ENCODE peak calls at places on chromosomes 1 and 21, in nine cellular contexts. One of them, this sample, is unnamed.

GRCh38 chr1:8486047-8486446 is 168.1 kb downstream of the SLC45A1 start:
- DNase-seq in foreskin fibroblast: no peak
- DNase-seq in activated CD8-positive, alpha-beta T cell treated with anti-CD3 and anti-CD28 coated beads for 36 hours: no peak
- DNase-seq in uterus: no peak
- DNase-seq in heart left ventricle: no peak
- DNase-seq in AG04450: no peak
- DNase-seq in omental fat pad: no peak
- DNase-seq in CD4-positive, alpha-beta T cell: no peak
- DNase-seq in CD8-positive, alpha-beta T cell: no peak
- DNase-seq in this sample: no peak

GRCh38 chr1:41749992-41750745 is 168.6 kb downstream of the HIVEP3 start:
- DNase-seq in omental fat pad: no peak
- DNase-seq in CD4-positive, alpha-beta T cell: no peak
- DNase-seq in activated CD8-positive, alpha-beta T cell treated with anti-CD3 and anti-CD28 coated beads for 36 hours: no peak
- DNase-seq in uterus: no peak
- DNase-seq in CD8-positive, alpha-beta T cell: no peak
- DNase-seq in AG04450: no peak
- DNase-seq in heart left ventricle: no peak
- DNase-seq in foreskin fibroblast: no peak
- DNase-seq in this sample: no peak

GRCh38 chr1:161720341-161720887 is 930 bp upstream of the FCRLB start:
- DNase-seq in uterus: no peak
- DNase-seq in AG04450: no peak
- DNase-seq in CD4-positive, alpha-beta T cell: no peak
- DNase-seq in heart left ventricle: no peak
- DNase-seq in omental fat pad: no peak
- DNase-seq in activated CD8-positive, alpha-beta T cell treated with anti-CD3 and anti-CD28 coated beads for 36 hours: no peak
- DNase-seq in foreskin fibroblast: no peak
- DNase-seq in CD8-positive, alpha-beta T cell: no peak
- DNase-seq in this sample: no peak

GRCh38 chr1:36731226-36732037 is 248.7 kb upstream of the CSF3R start:
- DNase-seq in foreskin fibroblast: no peak
- DNase-seq in CD8-positive, alpha-beta T cell: no peak
- DNase-seq in CD4-positive, alpha-beta T cell: peak
- DNase-seq in heart left ventricle: no peak
- DNase-seq in uterus: no peak
- DNase-seq in omental fat pad: no peak
- DNase-seq in activated CD8-positive, alpha-beta T cell treated with anti-CD3 and anti-CD28 coated beads for 36 hours: peak
- DNase-seq in AG04450: no peak
- DNase-seq in this sample: no peak

GRCh38 chr1:14113841-14114567 is 414.0 kb downstream of the PRDM2 start:
- DNase-seq in activated CD8-positive, alpha-beta T cell treated with anti-CD3 and anti-CD28 coated beads for 36 hours: peak
- DNase-seq in uterus: no peak
- DNase-seq in CD4-positive, alpha-beta T cell: no peak
- DNase-seq in foreskin fibroblast: peak
- DNase-seq in heart left ventricle: peak
- DNase-seq in omental fat pad: no peak
- DNase-seq in CD8-positive, alpha-beta T cell: no peak
- DNase-seq in AG04450: no peak
- DNase-seq in this sample: no peak

GRCh38 chr1:166843769-166844596 is 4.7 kb downstream of the POGK start:
- DNase-seq in CD4-positive, alpha-beta T cell: no peak
- DNase-seq in heart left ventricle: no peak
- DNase-seq in uterus: no peak
- DNase-seq in AG04450: no peak
- DNase-seq in omental fat pad: no peak
- DNase-seq in foreskin fibroblast: no peak
- DNase-seq in activated CD8-positive, alpha-beta T cell treated with anti-CD3 and anti-CD28 coated beads for 36 hours: no peak
- DNase-seq in CD8-positive, alpha-beta T cell: no peak
- DNase-seq in this sample: no peak

GRCh38 chr1:233909195-233909594 is 4.7 kb downstream of the SLC35F3 start:
- DNase-seq in omental fat pad: no peak
- DNase-seq in CD4-positive, alpha-beta T cell: no peak
- DNase-seq in AG04450: no peak
- DNase-seq in heart left ventricle: no peak
- DNase-seq in uterus: no peak
- DNase-seq in activated CD8-positive, alpha-beta T cell treated with anti-CD3 and anti-CD28 coated beads for 36 hours: no peak
- DNase-seq in CD8-positive, alpha-beta T cell: no peak
- DNase-seq in foreskin fibroblast: no peak
- DNase-seq in this sample: no peak

GRCh38 chr21:38342734-38343133 is 85.9 kb downstream of the KCNJ15 start:
- DNase-seq in CD4-positive, alpha-beta T cell: no peak
- DNase-seq in activated CD8-positive, alpha-beta T cell treated with anti-CD3 and anti-CD28 coated beads for 36 hours: no peak
- DNase-seq in uterus: no peak
- DNase-seq in CD8-positive, alpha-beta T cell: no peak
- DNase-seq in AG04450: no peak
- DNase-seq in omental fat pad: no peak
- DNase-seq in foreskin fibroblast: peak
- DNase-seq in heart left ventricle: no peak
- DNase-seq in this sample: no peak

GRCh38 chr1:62362061-62362951 is 43.1 kb upstream of the KANK4 start:
- DNase-seq in omental fat pad: no peak
- DNase-seq in activated CD8-positive, alpha-beta T cell treated with anti-CD3 and anti-CD28 coated beads for 36 hours: no peak
- DNase-seq in CD8-positive, alpha-beta T cell: no peak
- DNase-seq in uterus: no peak
- DNase-seq in AG04450: no peak
- DNase-seq in foreskin fibroblast: no peak
- DNase-seq in heart left ventricle: no peak
- DNase-seq in CD4-positive, alpha-beta T cell: no peak
- DNase-seq in this sample: no peak

GRCh38 chr21:43854773-43855633 is 10.0 kb upstream of the AGPAT3 start:
- DNase-seq in heart left ventricle: peak
- DNase-seq in omental fat pad: no peak
- DNase-seq in activated CD8-positive, alpha-beta T cell treated with anti-CD3 and anti-CD28 coated beads for 36 hours: peak
- DNase-seq in AG04450: no peak
- DNase-seq in CD8-positive, alpha-beta T cell: no peak
- DNase-seq in uterus: no peak
- DNase-seq in CD4-positive, alpha-beta T cell: no peak
- DNase-seq in foreskin fibroblast: no peak
- DNase-seq in this sample: no peak

GRCh38 chr1:65062339-65062738 is 85.7 kb upstream of the AK4 start:
- DNase-seq in activated CD8-positive, alpha-beta T cell treated with anti-CD3 and anti-CD28 coated beads for 36 hours: no peak
- DNase-seq in foreskin fibroblast: no peak
- DNase-seq in AG04450: no peak
- DNase-seq in heart left ventricle: no peak
- DNase-seq in CD4-positive, alpha-beta T cell: no peak
- DNase-seq in CD8-positive, alpha-beta T cell: no peak
- DNase-seq in omental fat pad: no peak
- DNase-seq in uterus: no peak
- DNase-seq in this sample: no peak

GRCh38 chr1:173149887-173150286 is 57.2 kb downstream of the TNFSF4 start:
- DNase-seq in heart left ventricle: no peak
- DNase-seq in uterus: no peak
- DNase-seq in omental fat pad: peak
- DNase-seq in foreskin fibroblast: peak
- DNase-seq in activated CD8-positive, alpha-beta T cell treated with anti-CD3 and anti-CD28 coated beads for 36 hours: no peak
- DNase-seq in CD4-positive, alpha-beta T cell: no peak
- DNase-seq in CD8-positive, alpha-beta T cell: no peak
- DNase-seq in AG04450: peak
- DNase-seq in this sample: no peak

GRCh38 chr1:78388275-78388674 is 102.5 kb upstream of the PTGFR start:
- DNase-seq in omental fat pad: no peak
- DNase-seq in CD8-positive, alpha-beta T cell: no peak
- DNase-seq in AG04450: no peak
- DNase-seq in foreskin fibroblast: no peak
- DNase-seq in activated CD8-positive, alpha-beta T cell treated with anti-CD3 and anti-CD28 coated beads for 36 hours: no peak
- DNase-seq in uterus: no peak
- DNase-seq in CD4-positive, alpha-beta T cell: no peak
- DNase-seq in heart left ventricle: no peak
- DNase-seq in this sample: no peak

DNA sequence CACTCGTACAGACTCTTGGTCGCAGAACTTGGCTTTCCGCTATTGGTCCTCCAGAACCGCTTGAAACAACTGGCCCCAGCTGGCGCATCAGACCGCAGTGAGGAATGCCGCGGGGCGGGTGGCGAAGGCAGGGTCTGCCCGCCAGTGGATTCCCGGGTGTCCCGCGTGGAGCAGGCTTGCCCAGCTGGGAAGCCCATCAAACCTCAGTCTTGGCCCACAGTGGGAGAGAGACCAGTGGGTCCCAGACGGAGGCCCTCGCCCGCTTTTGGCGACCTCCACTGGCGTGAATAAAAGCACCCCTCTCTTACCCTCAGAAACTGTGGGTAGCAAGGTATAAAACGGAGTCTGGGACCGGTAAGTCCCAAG is 3.9 kb upstream of the LHX8 start:
- DNase-seq in omental fat pad: no peak
- DNase-seq in AG04450: no peak
- DNase-seq in uterus: no peak
- DNase-seq in heart left ventricle: no peak
- DNase-seq in CD4-positive, alpha-beta T cell: no peak
- DNase-seq in activated CD8-positive, alpha-beta T cell treated with anti-CD3 and anti-CD28 coated beads for 36 hours: no peak
- DNase-seq in foreskin fibroblast: no peak
- DNase-seq in CD8-positive, alpha-beta T cell: no peak
- DNase-seq in this sample: no peak
- TF ChIP-seq CTCF in omental fat pad: no peak
- TF ChIP-seq CTCF in AG04450: no peak
- TF ChIP-seq CTCF in uterus: no peak
- TF ChIP-seq CTCF in heart left ventricle: no peak
- TF ChIP-seq CTCF in CD4-positive, alpha-beta T cell: no peak
- TF ChIP-seq CTCF in activated CD8-positive, alpha-beta T cell treated with anti-CD3 and anti-CD28 coated beads for 36 hours: no peak
- TF ChIP-seq CTCF in foreskin fibroblast: no peak
- TF ChIP-seq CTCF in CD8-positive, alpha-beta T cell: no peak
- TF ChIP-seq CTCF in this sample: no peak

GRCh38 chr1:47333578-47333921 is at the start of gene CMPK1:
- DNase-seq in CD4-positive, alpha-beta T cell: peak
- DNase-seq in heart left ventricle: peak
- DNase-seq in uterus: peak
- DNase-seq in CD8-positive, alpha-beta T cell: peak
- DNase-seq in activated CD8-positive, alpha-beta T cell treated with anti-CD3 and anti-CD28 coated beads for 36 hours: peak
- DNase-seq in omental fat pad: peak
- DNase-seq in AG04450: no peak
- DNase-seq in foreskin fibroblast: peak
- DNase-seq in this sample: peak
- TF ChIP-seq CTCF in CD4-positive, alpha-beta T cell: no peak
- TF ChIP-seq CTCF in heart left ventricle: no peak
- TF ChIP-seq CTCF in uterus: peak
- TF ChIP-seq CTCF in CD8-positive, alpha-beta T cell: no peak
- TF ChIP-seq CTCF in activated CD8-positive, alpha-beta T cell treated with anti-CD3 and anti-CD28 coated beads for 36 hours: no peak
- TF ChIP-seq CTCF in omental fat pad: no peak
- TF ChIP-seq CTCF in AG04450: no peak
- TF ChIP-seq CTCF in foreskin fibroblast: no peak
- TF ChIP-seq CTCF in this sample: no peak

GRCh38 chr1:198934901-198935301 is 296.1 kb downstream of the PTPRC start:
- DNase-seq in CD8-positive, alpha-beta T cell: peak
- DNase-seq in heart left ventricle: no peak
- DNase-seq in activated CD8-positive, alpha-beta T cell treated with anti-CD3 and anti-CD28 coated beads for 36 hours: peak
- DNase-seq in foreskin fibroblast: peak
- DNase-seq in omental fat pad: no peak
- DNase-seq in uterus: no peak
- DNase-seq in AG04450: no peak
- DNase-seq in CD4-positive, alpha-beta T cell: peak
- DNase-seq in this sample: no peak

GRCh38 chr1:198932351-198932991 is 293.6 kb downstream of the PTPRC start:
- DNase-seq in uterus: no peak
- DNase-seq in CD4-positive, alpha-beta T cell: no peak
- DNase-seq in heart left ventricle: no peak
- DNase-seq in foreskin fibroblast: peak
- DNase-seq in activated CD8-positive, alpha-beta T cell treated with anti-CD3 and anti-CD28 coated beads for 36 hours: peak
- DNase-seq in AG04450: no peak
- DNase-seq in CD8-positive, alpha-beta T cell: no peak
- DNase-seq in omental fat pad: no peak
- DNase-seq in this sample: no peak

GRCh38 chr1:198935371-198935921 is 296.6 kb downstream of the PTPRC start:
- DNase-seq in omental fat pad: peak
- DNase-seq in AG04450: peak
- DNase-seq in heart left ventricle: peak
- DNase-seq in CD8-positive, alpha-beta T cell: peak
- DNase-seq in CD4-positive, alpha-beta T cell: peak
- DNase-seq in activated CD8-positive, alpha-beta T cell treated with anti-CD3 and anti-CD28 coated beads for 36 hours: peak
- DNase-seq in uterus: peak
- DNase-seq in foreskin fibroblast: peak
- DNase-seq in this sample: no peak

GRCh38 chr1:198933506-198933905 is 294.7 kb downstream of the PTPRC start:
- DNase-seq in CD4-positive, alpha-beta T cell: no peak
- DNase-seq in activated CD8-positive, alpha-beta T cell treated with anti-CD3 and anti-CD28 coated beads for 36 hours: no peak
- DNase-seq in heart left ventricle: no peak
- DNase-seq in AG04450: no peak
- DNase-seq in CD8-positive, alpha-beta T cell: no peak
- DNase-seq in uterus: no peak
- DNase-seq in foreskin fibroblast: no peak
- DNase-seq in omental fat pad: no peak
- DNase-seq in this sample: no peak

GRCh38 chr1:198934414-198934813 is 295.6 kb downstream of the PTPRC start:
- DNase-seq in foreskin fibroblast: no peak
- DNase-seq in activated CD8-positive, alpha-beta T cell treated with anti-CD3 and anti-CD28 coated beads for 36 hours: no peak
- DNase-seq in omental fat pad: no peak
- DNase-seq in CD8-positive, alpha-beta T cell: no peak
- DNase-seq in AG04450: no peak
- DNase-seq in heart left ventricle: no peak
- DNase-seq in uterus: no peak
- DNase-seq in CD4-positive, alpha-beta T cell: no peak
- DNase-seq in this sample: no peak
- TF ChIP-seq CTCF in foreskin fibroblast: no peak
- TF ChIP-seq CTCF in activated CD8-positive, alpha-beta T cell treated with anti-CD3 and anti-CD28 coated beads for 36 hours: no peak
- TF ChIP-seq CTCF in omental fat pad: no peak
- TF ChIP-seq CTCF in CD8-positive, alpha-beta T cell: no peak
- TF ChIP-seq CTCF in AG04450: no peak
- TF ChIP-seq CTCF in heart left ventricle: no peak
- TF ChIP-seq CTCF in uterus: no peak
- TF ChIP-seq CTCF in CD4-positive, alpha-beta T cell: no peak
- TF ChIP-seq CTCF in this sample: no peak

DNA sequence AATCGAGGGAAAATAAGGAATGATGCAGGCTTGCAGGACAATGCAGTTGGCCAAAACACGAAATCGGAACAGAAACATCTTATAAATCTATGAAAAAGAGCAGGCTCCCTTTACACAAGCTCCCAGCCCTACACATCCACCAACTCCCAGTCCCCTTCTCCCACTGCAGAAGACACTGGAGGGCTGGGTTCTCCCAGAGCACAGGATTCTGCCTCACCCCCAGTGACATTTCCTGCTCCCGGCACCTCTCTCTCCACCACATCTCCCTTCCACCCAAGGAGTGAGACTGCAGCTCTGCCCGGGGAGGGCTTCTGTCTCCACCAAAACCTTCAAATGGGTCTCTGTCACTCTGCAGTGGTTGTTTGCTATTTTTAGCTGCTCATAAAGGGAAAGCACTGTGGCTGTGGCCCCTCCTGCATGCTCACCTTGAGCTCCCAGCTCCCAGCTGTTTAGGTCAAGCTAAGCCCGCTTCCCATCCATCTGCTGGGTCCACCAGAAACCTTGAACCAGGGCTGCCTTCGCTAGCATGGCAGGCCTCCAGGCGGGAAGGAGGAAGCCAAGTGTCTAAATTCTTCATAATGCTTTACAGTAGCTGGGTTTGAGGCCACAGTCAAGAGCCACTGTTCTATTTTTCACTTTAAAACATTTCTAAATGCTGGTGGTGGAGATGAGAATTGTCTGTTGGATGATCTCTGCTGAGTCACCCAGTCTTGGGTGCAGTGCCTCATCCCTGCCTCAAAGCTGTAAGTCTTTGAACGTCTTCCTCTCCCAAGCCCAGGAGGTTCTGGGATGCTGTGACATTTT is 3.3 kb upstream of the C2CD2 start:
- DNase-seq in CD4-positive, alpha-beta T cell: no peak
- DNase-seq in heart left ventricle: no peak
- DNase-seq in activated CD8-positive, alpha-beta T cell treated with anti-CD3 and anti-CD28 coated beads for 36 hours: no peak
- DNase-seq in foreskin fibroblast: peak
- DNase-seq in AG04450: peak
- DNase-seq in omental fat pad: no peak
- DNase-seq in uterus: no peak
- DNase-seq in CD8-positive, alpha-beta T cell: no peak
- DNase-seq in this sample: no peak
- TF ChIP-seq CTCF in CD4-positive, alpha-beta T cell: no peak
- TF ChIP-seq CTCF in heart left ventricle: no peak
- TF ChIP-seq CTCF in activated CD8-positive, alpha-beta T cell treated with anti-CD3 and anti-CD28 coated beads for 36 hours: no peak
- TF ChIP-seq CTCF in foreskin fibroblast: no peak
- TF ChIP-seq CTCF in AG04450: no peak
- TF ChIP-seq CTCF in omental fat pad: no peak
- TF ChIP-seq CTCF in uterus: no peak
- TF ChIP-seq CTCF in CD8-positive, alpha-beta T cell: no peak
- TF ChIP-seq CTCF in this sample: no peak

GRCh38 chr1:220060876-220061275 is 14.6 kb upstream of the EPRS1 start:
- DNase-seq in AG04450: no peak
- DNase-seq in omental fat pad: no peak
- DNase-seq in activated CD8-positive, alpha-beta T cell treated with anti-CD3 and anti-CD28 coated beads for 36 hours: no peak
- DNase-seq in foreskin fibroblast: no peak
- DNase-seq in heart left ventricle: no peak
- DNase-seq in CD4-positive, alpha-beta T cell: no peak
- DNase-seq in uterus: no peak
- DNase-seq in CD8-positive, alpha-beta T cell: no peak
- DNase-seq in this sample: no peak
- TF ChIP-seq CTCF in AG04450: no peak
- TF ChIP-seq CTCF in omental fat pad: no peak
- TF ChIP-seq CTCF in activated CD8-positive, alpha-beta T cell treated with anti-CD3 and anti-CD28 coated beads for 36 hours: no peak
- TF ChIP-seq CTCF in foreskin fibroblast: no peak
- TF ChIP-seq CTCF in heart left ventricle: no peak
- TF ChIP-seq CTCF in CD4-positive, alpha-beta T cell: no peak
- TF ChIP-seq CTCF in uterus: no peak
- TF ChIP-seq CTCF in CD8-positive, alpha-beta T cell: no peak
- TF ChIP-seq CTCF in this sample: no peak

This sample was measured in activated B cell treated with CpG ODN at 0.5 μM for 24 hours.